ENCODE peak calls at places on chromosomes 4 and X, in four cellular contexts. B is GM12878, S is K562, Q is HepG2. D is an unnamed sample.

GRCh38 chr4:101322743-101323142 is 24.6 kb downstream of the PPP3CA start:
- DNase-seq in S (no peak), Q (no peak), B (no peak), D (no peak)

GRCh38 chrX:9790866-9791265 is 4.6 kb downstream of the SHROOM2 start:
- DNase-seq in Q (no peak), S (no peak), B (no peak), D (no peak)

GRCh38 chrX:9873952-9874351 is 87.7 kb downstream of the SHROOM2 start:
- DNase-seq in B (no peak), S (peak), Q (peak), D (peak)

GRCh38 chr4:136784326-136784725 is 748.0 kb downstream of the PCDH18 start:
- DNase-seq in Q (no peak), S (no peak), B (no peak), D (no peak)

GRCh38 chrX:33207056-33207455 is 4.3 kb downstream of the DMD start:
- DNase-seq in S (no peak), B (no peak), Q (no peak), D (no peak)

GRCh38 chrX:11745881-11746280 is 12.2 kb upstream of the MSL3 start:
- DNase-seq in S (no peak), Q (no peak), B (no peak), D (no peak)

GRCh38 chr4:139665690-139666529 is at the start of gene MGST2:
- DNase-seq in S (peak), B (no peak), Q (peak), D (peak)

GRCh38 chr4:140789752-140790151 is 33.6 kb upstream of the TBC1D9 start:
- DNase-seq in S (no peak), B (no peak), Q (no peak), D (no peak)

GRCh38 chr4:111499291-111499690 is 646.0 kb upstream of the FAM241A start:
- DNase-seq in Q (no peak), B (no peak), S (no peak), D (no peak)

GRCh38 chrX:139823806-139824205 is 109.0 kb downstream of the ATP11C start:
- DNase-seq in S (no peak), Q (no peak), B (no peak), D (no peak)

GRCh38 chrX:50497067-50497466 is 26.4 kb upstream of the DGKK start:
- DNase-seq in S (no peak), B (no peak), Q (no peak), D (no peak)

GRCh38 chrX:1442016-1442665 is 10.6 kb downstream of the ASMTL start:
- DNase-seq in S (no peak), B (no peak), Q (no peak), D (no peak)

GRCh38 chrX:132614297-132614696 is 125.5 kb upstream of the MBNL3 start:
- DNase-seq in B (no peak), Q (peak), S (no peak), D (peak)

GRCh38 chr4:8762356-8762755 is 109.3 kb downstream of the HMX1 start:
- DNase-seq in S (no peak), Q (no peak), B (no peak), D (no peak)

GRCh38 chr4:40057540-40058091 is 966 bp downstream of the N4BP2 start:
- DNase-seq in S (peak), B (peak), Q (peak), D (peak)

GRCh38 chr4:148376151-148376550 is 66.1 kb downstream of the NR3C2 start:
- DNase-seq in B (no peak), S (no peak), Q (peak), D (no peak)

GRCh38 chr4:145626623-145626982 is 7.4 kb downstream of the MMAA start:
- DNase-seq in Q (no peak), B (no peak), S (no peak), D (no peak)

DNA sequence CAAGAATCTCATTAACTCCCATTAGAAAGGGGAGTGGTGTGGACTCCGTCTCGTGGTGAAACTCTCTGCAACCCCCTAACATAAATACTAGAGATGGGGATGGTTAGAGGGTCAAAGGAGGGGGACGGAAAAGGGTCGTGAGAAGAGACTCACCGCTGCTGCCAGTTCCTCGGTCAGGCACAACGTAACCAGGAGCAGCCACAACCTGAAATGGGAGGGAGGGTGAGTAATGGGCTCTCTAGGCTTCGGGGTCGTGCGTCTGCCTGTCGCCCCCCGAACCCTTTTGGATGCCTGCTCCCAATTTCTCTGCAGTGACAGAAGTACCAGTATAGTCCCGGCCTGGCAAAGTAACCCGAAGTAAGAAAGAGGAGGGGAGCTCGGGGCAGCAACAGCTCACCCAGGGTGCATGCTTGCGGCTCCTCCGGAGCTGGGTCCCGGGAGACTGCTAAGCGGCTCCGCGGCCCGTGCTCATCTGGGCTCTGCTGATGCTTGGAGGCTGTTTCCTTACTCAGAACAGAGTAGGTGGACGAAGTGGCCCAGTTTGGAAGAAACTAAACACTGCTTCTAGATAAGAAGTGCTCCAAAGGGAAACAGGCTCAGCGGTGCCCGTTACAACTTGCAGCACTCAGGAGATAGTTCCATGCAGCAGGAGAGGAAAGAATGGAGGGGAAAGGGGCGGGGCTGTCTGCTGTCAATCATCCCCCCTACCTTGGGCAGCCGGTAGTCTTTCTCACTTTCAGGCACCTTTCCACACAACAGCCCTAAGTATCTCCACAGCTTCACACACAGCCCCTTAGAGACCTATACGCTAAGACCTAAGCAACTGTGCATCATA is at the start of gene COL4A6:
- DNase-seq in S (peak), Q (peak), B (no peak), D (peak)
- TF ChIP-seq FOXK2 in S (no peak), Q (no peak), B (no peak), D (no peak)

GRCh38 chr4:155908187-155909139 is 5.0 kb downstream of the TDO2 start:
- DNase-seq in Q (no peak), S (no peak), B (no peak), D (no peak)

GRCh38 chr4:155909615-155910226 is 6.2 kb downstream of the TDO2 start:
- DNase-seq in Q (no peak), S (no peak), B (no peak), D (no peak)

GRCh38 chr4:155903453-155903852 is at the start of gene TDO2:
- DNase-seq in S (no peak), B (no peak), Q (no peak), D (no peak)

GRCh38 chr4:155911905-155912304 is 8.4 kb downstream of the TDO2 start:
- DNase-seq in S (no peak), B (no peak), Q (no peak), D (no peak)

GRCh38 chr4:155906554-155907247 is 3.2 kb downstream of the TDO2 start:
- DNase-seq in B (no peak), S (no peak), Q (no peak), D (no peak)
- TF ChIP-seq TARDBP in B (no peak), S (no peak), Q (no peak), D (no peak)

DNA sequence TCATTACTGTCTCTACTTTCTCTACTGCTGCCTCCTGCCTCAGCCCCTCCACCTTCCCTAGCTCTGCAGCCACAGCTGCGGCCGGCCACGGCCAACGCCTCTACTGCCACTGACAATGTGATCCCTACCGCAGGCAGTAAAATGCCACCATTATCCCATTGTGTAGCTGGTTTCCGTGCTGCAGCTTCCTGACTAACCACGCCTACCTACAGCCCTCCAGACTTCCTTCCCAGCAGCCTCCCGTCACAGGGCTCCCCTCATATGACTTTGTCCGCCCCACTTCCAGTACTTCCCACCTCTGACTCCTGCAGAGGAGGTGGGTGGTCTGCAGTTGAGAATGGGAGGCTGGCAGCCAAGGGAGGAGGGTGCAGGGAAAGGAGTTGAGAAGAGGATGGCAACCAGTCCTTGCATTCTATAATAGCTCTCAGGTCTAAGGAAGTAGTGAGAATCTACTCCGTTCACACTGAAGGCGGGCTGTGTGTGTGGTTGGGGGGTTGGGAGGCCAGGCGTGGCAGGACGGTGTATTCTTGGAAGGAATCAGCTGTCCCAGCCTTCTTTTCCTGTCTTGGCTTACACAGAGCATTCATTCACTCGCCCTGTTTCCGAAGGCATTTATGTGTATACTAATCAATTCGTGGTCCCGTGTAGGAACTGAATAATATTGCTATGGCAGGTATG is 33.1 kb upstream of the USP51 start:
- DNase-seq in Q (no peak), S (no peak), B (no peak), D (no peak)
- TF ChIP-seq FOXK2 in Q (no peak), S (no peak), B (no peak), D (no peak)

GRCh38 chr4:56301181-56302076 is 85.9 kb downstream of the AASDH start:
- DNase-seq in B (peak), Q (peak), S (peak), D (peak)
- TF ChIP-seq TARDBP in B (no peak), Q (no peak), S (no peak), D (no peak)

GRCh38 chrX:70592091-70592490 is 147.5 kb downstream of the DLG3 start:
- DNase-seq in Q (no peak), S (no peak), B (no peak), D (no peak)
- TF ChIP-seq FOXK2 in Q (no peak), S (no peak), B (no peak), D (no peak)

GRCh38 chr4:177699365-177700213 is 257.4 kb upstream of the AGA start:
- DNase-seq in S (no peak), B (no peak), Q (no peak), D (no peak)
- TF ChIP-seq TARDBP in S (no peak), B (no peak), Q (no peak), D (no peak)

DNA sequence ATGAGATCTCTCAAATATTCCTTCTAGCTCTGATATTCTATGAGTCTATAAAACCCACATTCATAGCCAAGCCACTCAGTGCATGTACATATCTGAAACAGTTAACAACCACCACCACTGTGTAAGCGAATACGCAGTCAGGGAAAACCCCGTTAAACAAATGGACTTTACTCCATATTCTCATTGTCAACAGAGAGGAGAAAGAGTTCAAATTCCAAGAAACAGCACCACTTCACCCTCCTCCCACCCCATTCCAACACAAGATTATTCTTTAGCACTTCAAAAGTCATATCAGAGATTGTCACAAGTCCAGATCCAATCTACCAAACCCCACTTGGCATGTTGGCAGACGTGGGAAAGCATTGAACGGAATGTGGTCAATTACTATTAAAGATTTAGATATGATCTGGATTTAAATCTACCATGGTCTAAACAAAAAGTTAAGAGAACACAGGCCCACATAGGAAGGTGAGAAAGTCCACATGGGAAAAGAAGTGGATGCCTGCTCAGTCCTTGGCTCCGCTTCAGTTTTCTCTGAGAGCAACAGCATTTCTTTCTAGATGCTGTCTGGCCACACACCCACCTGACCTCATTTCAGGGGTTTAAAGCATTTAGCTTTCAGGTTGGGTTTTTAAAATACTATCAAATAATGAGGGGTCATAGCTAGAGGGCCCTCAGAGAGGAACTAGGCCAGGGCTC is 39.8 kb upstream of the KLHL13 start:
- DNase-seq in Q (peak), B (no peak), S (no peak), D (no peak)
- TF ChIP-seq FOXK2 in Q (no peak), B (no peak), S (no peak), D (no peak)

GRCh38 chrX:105618393-105619101 is 203.8 kb upstream of the NRK start:
- DNase-seq in B (no peak), S (no peak), Q (peak), D (no peak)
- TF ChIP-seq TARDBP in B (no peak), S (no peak), Q (no peak), D (no peak)

D was measured in HEK293T.